ENCODE peak calls at places on chromosomes 12 and 14, in four cellular contexts. G is K562, N is PC-3, R is HFF-Myc. D is an unnamed sample.

GRCh38 chr12:52184813-52185212 is 7.0 kb downstream of the KRT80 start:
- DNase-seq in N (no peak), R (no peak), G (no peak), D (no peak)

GRCh38 chr12:6539276-6540134 is 5.2 kb downstream of the GAPDH start:
- DNase-seq in R (no peak), G (peak), N (peak), D (no peak)

GRCh38 chr12:114355389-114356088 is 50.4 kb downstream of the TBX5 start:
- DNase-seq in N (peak), G (no peak), R (no peak), D (no peak)

GRCh38 chr12:94818970-94819369 is 168.6 kb upstream of the TMCC3 start:
- DNase-seq in R (no peak), G (no peak), N (no peak), D (no peak)

GRCh38 chr12:48852734-48853168 is 788 bp upstream of the DDX23 start:
- DNase-seq in G (no peak), N (no peak), R (no peak), D (no peak)

GRCh38 chr12:38053113-38053512 is 263.5 kb upstream of the ALG10B start:
- DNase-seq in N (no peak), R (no peak), G (no peak), D (no peak)

GRCh38 chr14:34501997-34502396 is 37.5 kb downstream of the EAPP start:
- DNase-seq in R (no peak), N (no peak), G (no peak), D (no peak)

GRCh38 chr14:20515846-20516245 is 10.5 kb downstream of the RNASE10 start:
- DNase-seq in R (no peak), G (no peak), N (no peak), D (no peak)

GRCh38 chr14:36279306-36280244 is 40.9 kb downstream of the MBIP start:
- DNase-seq in N (no peak), G (no peak), R (no peak), D (no peak)

GRCh38 chr14:82224610-82225009 is 691.0 kb upstream of the SEL1L start:
- DNase-seq in N (no peak), R (no peak), G (no peak), D (no peak)

GRCh38 chr14:62694075-62694474 is 351.2 kb downstream of the KCNH5 start:
- DNase-seq in N (no peak), G (no peak), R (no peak), D (peak)

GRCh38 chr14:104887623-104888488 is 22.8 kb downstream of the CEP170B start:
- DNase-seq in N (no peak), G (no peak), R (no peak), D (no peak)

GRCh38 chr12:50297996-50298395 is 14.7 kb upstream of the LIMA1 start:
- DNase-seq in N (peak), R (no peak), G (no peak), D (no peak)

GRCh38 chr14:92676031-92676430 is 72.4 kb downstream of the LGMN start:
- DNase-seq in R (no peak), N (peak), G (no peak), D (no peak)

GRCh38 chr14:76761849-76762616 is 765 bp downstream of the VASH1 start:
- DNase-seq in G (no peak), R (no peak), N (no peak), D (no peak)

GRCh38 chr14:81509838-81510452 is 23.7 kb downstream of the SEL1L start:
- DNase-seq in G (no peak), R (no peak), N (no peak), D (no peak)

GRCh38 chr12:118370601-118371000 is 2.1 kb downstream of the TAOK3 start:
- DNase-seq in N (peak), R (no peak), G (no peak), D (no peak)
- H3K4me3 ChIP-seq in N (peak), R (peak), G (peak), D (peak)

GRCh38 chr12:46835785-46836184 is 10.0 kb upstream of the SLC38A4 start:
- DNase-seq in R (no peak), G (no peak), N (no peak), D (no peak)

GRCh38 chr12:46831335-46832083 is 5.7 kb upstream of the SLC38A4 start:
- DNase-seq in R (no peak), N (no peak), G (no peak), D (no peak)

GRCh38 chr12:46830731-46831334 is 5.0 kb upstream of the SLC38A4 start:
- DNase-seq in N (no peak), G (no peak), R (no peak), D (no peak)

DNA sequence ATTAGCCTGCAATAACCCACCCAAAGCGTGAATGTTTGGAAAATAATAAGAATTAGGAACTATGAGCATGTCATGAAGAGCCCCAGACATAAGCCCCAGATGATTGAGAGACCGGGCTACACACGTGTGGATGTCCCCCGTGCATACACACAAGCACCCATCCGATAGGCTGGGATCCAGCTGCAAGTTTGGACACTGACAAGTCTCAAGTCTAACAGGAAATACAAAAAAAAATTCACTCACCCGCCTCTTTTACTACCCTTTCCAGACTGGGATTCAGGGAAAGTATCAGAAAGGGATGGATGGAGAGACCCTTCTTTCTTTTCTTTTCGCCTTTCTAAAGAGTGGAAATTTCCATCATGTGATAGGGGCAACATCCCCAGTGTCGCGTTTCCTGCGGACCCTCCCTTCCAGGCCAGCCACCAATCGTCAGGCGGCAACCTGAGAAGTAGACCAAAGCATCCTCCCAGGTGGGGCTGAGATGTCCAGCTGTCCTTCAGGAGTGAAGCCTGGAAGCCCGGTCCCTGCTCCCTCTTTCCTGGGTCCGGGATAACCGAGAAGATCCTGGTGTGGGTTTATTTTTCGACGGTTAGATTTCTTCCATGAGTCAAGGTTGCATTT is 6.4 kb upstream of the SLC38A4 start:
- DNase-seq in G (no peak), N (no peak), R (no peak), D (no peak)
- H3K4me3 ChIP-seq in G (no peak), N (no peak), R (peak), D (peak)

GRCh38 chr12:57724936-57725740 is 13.4 kb downstream of the AGAP2 start:
- DNase-seq in R (no peak), N (no peak), G (no peak), D (no peak)

GRCh38 chr12:57726884-57727757 is 11.4 kb downstream of the AGAP2 start:
- DNase-seq in R (no peak), N (no peak), G (no peak), D (no peak)

GRCh38 chr12:57727758-57728395 is 10.7 kb downstream of the AGAP2 start:
- DNase-seq in R (no peak), N (no peak), G (no peak), D (no peak)

GRCh38 chr12:57725851-57726150 is 12.7 kb downstream of the AGAP2 start:
- DNase-seq in R (no peak), G (no peak), N (no peak), D (no peak)

GRCh38 chr12:57726151-57726883 is 12.2 kb downstream of the AGAP2 start:
- DNase-seq in N (peak), R (peak), G (no peak), D (peak)
- H3K4me3 ChIP-seq in N (peak), R (peak), G (no peak), D (peak)

DNA sequence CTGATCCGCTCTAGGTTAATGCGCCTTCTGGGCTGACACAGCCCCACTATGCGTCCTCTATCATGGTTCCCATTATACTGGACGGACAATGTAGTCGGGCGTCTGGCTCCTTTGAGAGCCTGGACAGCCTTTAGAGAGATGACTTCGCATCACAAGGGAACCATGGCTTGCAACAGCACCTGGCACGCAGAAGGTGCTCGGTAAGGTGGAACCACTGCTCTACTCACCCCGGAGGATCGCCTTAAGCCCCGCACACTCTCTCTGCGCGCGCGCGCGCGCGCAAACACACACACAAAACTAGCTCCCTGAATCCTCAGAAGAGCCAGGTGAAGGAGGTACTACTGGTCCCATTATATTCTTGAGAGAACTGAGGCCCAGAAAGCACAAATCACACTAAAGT is 7.1 kb downstream of the MAP3K12 start:
- DNase-seq in G (no peak), R (no peak), N (no peak), D (no peak)
- H3K4me3 ChIP-seq in G (peak), R (peak), N (no peak), D (peak)

D was measured in astrocyte of the cerebellum.